ENCODE peak calls at places on chromosome 21, in eight cellular contexts. One of them, this sample, is unnamed.

GRCh38 chr21:36744560-36745231 is 45.8 kb downstream of the SIM2 start:
- DNase-seq in activated naive CD8-positive, alpha-beta T cell treated with anti-CD3 and anti-CD28 coated beads, Interleukin-2, amount 50 U/mL, for 24 hours: no peak
- DNase-seq in effector CD4-positive, alpha-beta T cell: no peak
- DNase-seq in HEK293T: no peak
- DNase-seq in activated B cell treated with CpG ODN at 0.5 μM for 24 hours: no peak
- DNase-seq in T-cell: no peak
- DNase-seq in progenitor cell of endocrine pancreas: no peak
- DNase-seq in GM06990: no peak
- DNase-seq in this sample: no peak

GRCh38 chr21:16004523-16004922 is 274.7 kb downstream of the USP25 start:
- DNase-seq in activated B cell treated with CpG ODN at 0.5 μM for 24 hours: no peak
- DNase-seq in effector CD4-positive, alpha-beta T cell: no peak
- DNase-seq in HEK293T: no peak
- DNase-seq in GM06990: no peak
- DNase-seq in T-cell: no peak
- DNase-seq in activated naive CD8-positive, alpha-beta T cell treated with anti-CD3 and anti-CD28 coated beads, Interleukin-2, amount 50 U/mL, for 24 hours: no peak
- DNase-seq in progenitor cell of endocrine pancreas: no peak
- DNase-seq in this sample: no peak

GRCh38 chr21:42567181-42567560 is 53.5 kb downstream of the SLC37A1 start:
- DNase-seq in HEK293T: no peak
- DNase-seq in activated B cell treated with CpG ODN at 0.5 μM for 24 hours: no peak
- DNase-seq in GM06990: no peak
- DNase-seq in T-cell: no peak
- DNase-seq in activated naive CD8-positive, alpha-beta T cell treated with anti-CD3 and anti-CD28 coated beads, Interleukin-2, amount 50 U/mL, for 24 hours: no peak
- DNase-seq in progenitor cell of endocrine pancreas: no peak
- DNase-seq in effector CD4-positive, alpha-beta T cell: no peak
- DNase-seq in this sample: no peak

GRCh38 chr21:43188712-43189151 is 19.9 kb downstream of the CRYAA start:
- DNase-seq in activated B cell treated with CpG ODN at 0.5 μM for 24 hours: no peak
- DNase-seq in HEK293T: no peak
- DNase-seq in activated naive CD8-positive, alpha-beta T cell treated with anti-CD3 and anti-CD28 coated beads, Interleukin-2, amount 50 U/mL, for 24 hours: no peak
- DNase-seq in GM06990: no peak
- DNase-seq in T-cell: no peak
- DNase-seq in effector CD4-positive, alpha-beta T cell: no peak
- DNase-seq in progenitor cell of endocrine pancreas: peak
- DNase-seq in this sample: no peak

GRCh38 chr21:41170442-41170841 is 2.5 kb downstream of the BACE2 start:
- DNase-seq in activated naive CD8-positive, alpha-beta T cell treated with anti-CD3 and anti-CD28 coated beads, Interleukin-2, amount 50 U/mL, for 24 hours: peak
- DNase-seq in progenitor cell of endocrine pancreas: peak
- DNase-seq in effector CD4-positive, alpha-beta T cell: no peak
- DNase-seq in GM06990: no peak
- DNase-seq in HEK293T: peak
- DNase-seq in activated B cell treated with CpG ODN at 0.5 μM for 24 hours: no peak
- DNase-seq in T-cell: no peak
- DNase-seq in this sample: no peak

GRCh38 chr21:45333583-45334121 is 46.0 kb upstream of the POFUT2 start:
- DNase-seq in GM06990: no peak
- DNase-seq in progenitor cell of endocrine pancreas: no peak
- DNase-seq in activated naive CD8-positive, alpha-beta T cell treated with anti-CD3 and anti-CD28 coated beads, Interleukin-2, amount 50 U/mL, for 24 hours: no peak
- DNase-seq in T-cell: no peak
- DNase-seq in activated B cell treated with CpG ODN at 0.5 μM for 24 hours: no peak
- DNase-seq in HEK293T: no peak
- DNase-seq in effector CD4-positive, alpha-beta T cell: no peak
- DNase-seq in this sample: no peak

GRCh38 chr21:24976238-24976637 is 631.0 kb downstream of the MRPL39 start:
- DNase-seq in GM06990: peak
- DNase-seq in activated naive CD8-positive, alpha-beta T cell treated with anti-CD3 and anti-CD28 coated beads, Interleukin-2, amount 50 U/mL, for 24 hours: no peak
- DNase-seq in HEK293T: no peak
- DNase-seq in progenitor cell of endocrine pancreas: no peak
- DNase-seq in activated B cell treated with CpG ODN at 0.5 μM for 24 hours: no peak
- DNase-seq in effector CD4-positive, alpha-beta T cell: no peak
- DNase-seq in T-cell: no peak
- DNase-seq in this sample: no peak

GRCh38 chr21:39048064-39048463 is 135.2 kb downstream of the PSMG1 start:
- DNase-seq in activated naive CD8-positive, alpha-beta T cell treated with anti-CD3 and anti-CD28 coated beads, Interleukin-2, amount 50 U/mL, for 24 hours: no peak
- DNase-seq in GM06990: no peak
- DNase-seq in progenitor cell of endocrine pancreas: no peak
- DNase-seq in T-cell: no peak
- DNase-seq in activated B cell treated with CpG ODN at 0.5 μM for 24 hours: no peak
- DNase-seq in HEK293T: peak
- DNase-seq in effector CD4-positive, alpha-beta T cell: no peak
- DNase-seq in this sample: no peak

GRCh38 chr21:45535341-45536081 is 6.7 kb downstream of the SLC19A1 start:
- DNase-seq in HEK293T: no peak
- DNase-seq in activated naive CD8-positive, alpha-beta T cell treated with anti-CD3 and anti-CD28 coated beads, Interleukin-2, amount 50 U/mL, for 24 hours: no peak
- DNase-seq in progenitor cell of endocrine pancreas: no peak
- DNase-seq in GM06990: no peak
- DNase-seq in activated B cell treated with CpG ODN at 0.5 μM for 24 hours: no peak
- DNase-seq in effector CD4-positive, alpha-beta T cell: no peak
- DNase-seq in T-cell: no peak
- DNase-seq in this sample: no peak

GRCh38 chr21:30710499-30710898 is 8.1 kb downstream of the KRTAP21-3 start:
- DNase-seq in T-cell: no peak
- DNase-seq in activated naive CD8-positive, alpha-beta T cell treated with anti-CD3 and anti-CD28 coated beads, Interleukin-2, amount 50 U/mL, for 24 hours: no peak
- DNase-seq in progenitor cell of endocrine pancreas: no peak
- DNase-seq in activated B cell treated with CpG ODN at 0.5 μM for 24 hours: no peak
- DNase-seq in GM06990: no peak
- DNase-seq in HEK293T: no peak
- DNase-seq in effector CD4-positive, alpha-beta T cell: no peak
- DNase-seq in this sample: no peak

GRCh38 chr21:36847189-36847588 is 119.3 kb downstream of the HLCS start:
- DNase-seq in HEK293T: no peak
- DNase-seq in progenitor cell of endocrine pancreas: no peak
- DNase-seq in GM06990: no peak
- DNase-seq in effector CD4-positive, alpha-beta T cell: no peak
- DNase-seq in activated naive CD8-positive, alpha-beta T cell treated with anti-CD3 and anti-CD28 coated beads, Interleukin-2, amount 50 U/mL, for 24 hours: no peak
- DNase-seq in T-cell: no peak
- DNase-seq in activated B cell treated with CpG ODN at 0.5 μM for 24 hours: no peak
- DNase-seq in this sample: no peak

GRCh38 chr21:14693997-14694396 is 147.9 kb upstream of the SAMSN1 start:
- DNase-seq in GM06990: no peak
- DNase-seq in effector CD4-positive, alpha-beta T cell: no peak
- DNase-seq in T-cell: no peak
- DNase-seq in activated B cell treated with CpG ODN at 0.5 μM for 24 hours: no peak
- DNase-seq in progenitor cell of endocrine pancreas: no peak
- DNase-seq in HEK293T: no peak
- DNase-seq in activated naive CD8-positive, alpha-beta T cell treated with anti-CD3 and anti-CD28 coated beads, Interleukin-2, amount 50 U/mL, for 24 hours: no peak
- DNase-seq in this sample: no peak